ENCODE peak calls at places on chromosomes 5 and 9, in eight cellular contexts. Z, F, M, W, V, Y, U and R are unnamed samples.

GRCh38 chr5:68710514-68710913 is 383.3 kb upstream of the SLC30A5 start:
- DNase-seq in Z (no peak), W (no peak), M (no peak), U (no peak), F (no peak), Y (no peak), V (no peak), R (no peak)

GRCh38 chr9:135990468-135991429 is 29.6 kb upstream of the UBAC1 start:
- DNase-seq in V (no peak), U (no peak), M (no peak), F (no peak), Z (peak; percentile 51), Y (no peak), W (no peak), R (peak; percentile 47)

GRCh38 chr9:37300620-37301368 is 121.7 kb upstream of the GRHPR start:
- DNase-seq in Z (peak; percentile 53), M (no peak), Y (no peak), V (no peak), W (no peak), U (peak; percentile 15), F (no peak), R (no peak)

GRCh38 chr5:74693176-74693575 is 8.1 kb downstream of the HEXB start:
- DNase-seq in W (no peak), U (no peak), M (no peak), Z (no peak), V (no peak), F (no peak), Y (no peak), R (no peak)

GRCh38 chr5:161676109-161676508 is 9.4 kb upstream of the GABRA6 start:
- DNase-seq in M (no peak), F (no peak), Z (no peak), W (no peak), U (no peak), V (no peak), Y (no peak), R (no peak)

GRCh38 chr9:89863141-89863540 is 258.3 kb downstream of the GADD45G start:
- DNase-seq in M (no peak), F (no peak), V (peak; percentile 30), Y (no peak), U (no peak), Z (no peak), W (no peak), R (no peak)

GRCh38 chr5:149448831-149449714 is 70.0 kb upstream of the IL17B start:
- DNase-seq in V (no peak), Z (peak; percentile 46), U (no peak), F (no peak), M (no peak), Y (no peak), W (no peak), R (no peak)

GRCh38 chr5:116848974-116849586 is 274.5 kb upstream of the SEMA6A start:
- DNase-seq in W (no peak), U (no peak), M (no peak), Z (no peak), V (no peak), Y (no peak), F (no peak), R (no peak)

GRCh38 chr5:75363726-75364495 is 26.9 kb downstream of the HMGCR start:
- DNase-seq in V (no peak), F (peak; percentile 47), M (no peak), Z (peak; percentile 15), U (no peak), Y (no peak), W (no peak), R (peak; percentile 19)

GRCh38 chr9:127184641-127185040 is 62.2 kb upstream of the ANGPTL2 start:
- DNase-seq in W (no peak), U (no peak), Y (no peak), V (peak; percentile 56), Z (no peak), F (no peak), M (no peak), R (no peak)

GRCh38 chr5:169004551-169004950 is 296.4 kb downstream of the SLIT3 start:
- DNase-seq in M (no peak), F (no peak), Y (no peak), V (no peak), W (no peak), U (no peak), Z (no peak), R (no peak)

GRCh38 chr5:170113517-170113891 is 7.8 kb downstream of the FOXI1 start:
- DNase-seq in M (no peak), Z (no peak), V (no peak), W (no peak), F (no peak), Y (no peak), U (no peak), R (no peak)

GRCh38 chr5:121273818-121274433 is 577.8 kb upstream of the FTMT start:
- DNase-seq in U (peak; percentile 20), V (no peak), W (no peak), Z (peak; percentile 93), F (peak; percentile 19), M (no peak), Y (no peak), R (no peak)